ENCODE peak calls at places on chromosome 13, in five cellular contexts. One of them, this sample, is unnamed.

GRCh38 chr13:27952931-27953670 is 16.0 kb downstream of the CDX2 start:
- DNase-seq in HT1080: no peak
- DNase-seq in heart right ventricle: no peak
- DNase-seq in aorta: no peak
- DNase-seq in effector memory CD8-positive, alpha-beta T cell: no peak
- DNase-seq in this sample: no peak

GRCh38 chr13:99978781-99979452 is 2.7 kb upstream of the ZIC2 start:
- DNase-seq in HT1080: no peak
- DNase-seq in heart right ventricle: no peak
- DNase-seq in effector memory CD8-positive, alpha-beta T cell: no peak
- DNase-seq in aorta: no peak
- DNase-seq in this sample: no peak

GRCh38 chr13:39888865-39889810 is 233.7 kb downstream of the COG6 start:
- DNase-seq in aorta: no peak
- DNase-seq in effector memory CD8-positive, alpha-beta T cell: no peak
- DNase-seq in HT1080: peak; percentile 41
- DNase-seq in heart right ventricle: no peak
- DNase-seq in this sample: peak; percentile 9

GRCh38 chr13:113641426-113641825 is 16.6 kb downstream of the ATP4B start:
- DNase-seq in effector memory CD8-positive, alpha-beta T cell: no peak
- DNase-seq in aorta: peak; percentile 23
- DNase-seq in heart right ventricle: no peak
- DNase-seq in HT1080: no peak
- DNase-seq in this sample: no peak

GRCh38 chr13:99922631-99923404 is 48.7 kb downstream of the ZIC5 start:
- DNase-seq in heart right ventricle: no peak
- DNase-seq in HT1080: no peak
- DNase-seq in effector memory CD8-positive, alpha-beta T cell: no peak
- DNase-seq in aorta: no peak
- DNase-seq in this sample: no peak

GRCh38 chr13:52051400-52051799 is 26.9 kb downstream of the UTP14C start:
- DNase-seq in HT1080: no peak
- DNase-seq in effector memory CD8-positive, alpha-beta T cell: no peak
- DNase-seq in aorta: no peak
- DNase-seq in heart right ventricle: no peak
- DNase-seq in this sample: no peak

GRCh38 chr13:46622918-46623256 is 69.9 kb downstream of the LRCH1 start:
- DNase-seq in HT1080: peak; percentile 24
- DNase-seq in effector memory CD8-positive, alpha-beta T cell: no peak
- DNase-seq in aorta: peak; percentile 53
- DNase-seq in heart right ventricle: peak; percentile 63
- DNase-seq in this sample: peak; percentile 53

GRCh38 chr13:110116072-110116487 is 190.9 kb downstream of the COL4A1 start:
- DNase-seq in aorta: peak; percentile 69
- DNase-seq in effector memory CD8-positive, alpha-beta T cell: peak; percentile 6
- DNase-seq in HT1080: no peak
- DNase-seq in heart right ventricle: no peak
- DNase-seq in this sample: no peak

GRCh38 chr13:24694907-24695306 is 14.7 kb downstream of the ATP12A start:
- DNase-seq in heart right ventricle: no peak
- DNase-seq in effector memory CD8-positive, alpha-beta T cell: no peak
- DNase-seq in aorta: no peak
- DNase-seq in HT1080: peak; percentile 45
- DNase-seq in this sample: no peak

GRCh38 chr13:111281751-111282311 is 38.6 kb upstream of the TEX29 start:
- DNase-seq in HT1080: no peak
- DNase-seq in aorta: no peak
- DNase-seq in heart right ventricle: peak; percentile 47
- DNase-seq in effector memory CD8-positive, alpha-beta T cell: no peak
- DNase-seq in this sample: no peak

GRCh38 chr13:41019027-41019487 is at the start of gene ELF1:
- DNase-seq in effector memory CD8-positive, alpha-beta T cell: peak; percentile 47
- DNase-seq in heart right ventricle: peak; percentile 39
- DNase-seq in aorta: peak; percentile 67
- DNase-seq in HT1080: peak; percentile 82
- DNase-seq in this sample: peak; percentile 90

GRCh38 chr13:70391678-70392077 is 283.4 kb upstream of the KLHL1 start:
- DNase-seq in effector memory CD8-positive, alpha-beta T cell: no peak
- DNase-seq in heart right ventricle: no peak
- DNase-seq in aorta: no peak
- DNase-seq in HT1080: no peak
- DNase-seq in this sample: no peak

GRCh38 chr13:97286317-97287046 is 64.3 kb downstream of the MBNL2 start:
- DNase-seq in effector memory CD8-positive, alpha-beta T cell: no peak
- DNase-seq in HT1080: no peak
- DNase-seq in aorta: no peak
- DNase-seq in heart right ventricle: no peak
- DNase-seq in this sample: no peak

GRCh38 chr13:99157046-99157445 is 43.6 kb upstream of the UBAC2 start:
- DNase-seq in effector memory CD8-positive, alpha-beta T cell: no peak
- DNase-seq in heart right ventricle: no peak
- DNase-seq in aorta: no peak
- DNase-seq in HT1080: no peak
- DNase-seq in this sample: no peak

GRCh38 chr13:38686635-38687245 is at the start of gene FREM2:
- DNase-seq in heart right ventricle: no peak
- DNase-seq in aorta: no peak
- DNase-seq in effector memory CD8-positive, alpha-beta T cell: no peak
- DNase-seq in HT1080: peak; percentile 59
- DNase-seq in this sample: peak; percentile 76

GRCh38 chr13:72097568-72097967 is 230.6 kb upstream of the DACH1 start:
- DNase-seq in aorta: no peak
- DNase-seq in HT1080: no peak
- DNase-seq in effector memory CD8-positive, alpha-beta T cell: no peak
- DNase-seq in heart right ventricle: no peak
- DNase-seq in this sample: peak; percentile 78

GRCh38 chr13:45879666-45880065 is 28.1 kb upstream of the SIAH3 start:
- DNase-seq in aorta: no peak
- DNase-seq in effector memory CD8-positive, alpha-beta T cell: no peak
- DNase-seq in HT1080: peak; percentile 60
- DNase-seq in heart right ventricle: peak; percentile 47
- DNase-seq in this sample: peak; percentile 60

GRCh38 chr13:76723551-76724232 is 162.5 kb downstream of the KCTD12 start:
- DNase-seq in effector memory CD8-positive, alpha-beta T cell: no peak
- DNase-seq in heart right ventricle: peak; percentile 12
- DNase-seq in aorta: peak; percentile 61
- DNase-seq in HT1080: peak; percentile 82
- DNase-seq in this sample: peak; percentile 17

GRCh38 chr13:19957320-19958118 is 1.0 kb upstream of the ZMYM2 start:
- DNase-seq in HT1080: no peak
- DNase-seq in heart right ventricle: peak; percentile 85
- DNase-seq in effector memory CD8-positive, alpha-beta T cell: peak; percentile 75
- DNase-seq in aorta: peak; percentile 83
- DNase-seq in this sample: peak; percentile 17

GRCh38 chr13:26246154-26246553 is 7.8 kb upstream of the CDK8 start:
- DNase-seq in effector memory CD8-positive, alpha-beta T cell: no peak
- DNase-seq in heart right ventricle: no peak
- DNase-seq in HT1080: no peak
- DNase-seq in aorta: no peak
- DNase-seq in this sample: no peak

GRCh38 chr13:102139626-102140025 is 262.2 kb downstream of the FGF14 start:
- DNase-seq in heart right ventricle: no peak
- DNase-seq in HT1080: no peak
- DNase-seq in effector memory CD8-positive, alpha-beta T cell: no peak
- DNase-seq in aorta: no peak
- DNase-seq in this sample: no peak

GRCh38 chr13:77460195-77460594 is 75.3 kb upstream of the SCEL start:
- DNase-seq in aorta: peak; percentile 71
- DNase-seq in heart right ventricle: no peak
- DNase-seq in HT1080: no peak
- DNase-seq in effector memory CD8-positive, alpha-beta T cell: no peak
- DNase-seq in this sample: no peak

GRCh38 chr13:94327318-94327717 is 152.2 kb downstream of the DCT start:
- DNase-seq in effector memory CD8-positive, alpha-beta T cell: no peak
- DNase-seq in heart right ventricle: no peak
- DNase-seq in HT1080: no peak
- DNase-seq in aorta: no peak
- DNase-seq in this sample: no peak

GRCh38 chr13:23741879-23742510 is 147.2 kb downstream of the MIPEP start:
- DNase-seq in heart right ventricle: no peak
- DNase-seq in effector memory CD8-positive, alpha-beta T cell: no peak
- DNase-seq in HT1080: no peak
- DNase-seq in aorta: no peak
- DNase-seq in this sample: no peak

GRCh38 chr13:110561335-110562033 is at the start of gene RAB20:
- DNase-seq in effector memory CD8-positive, alpha-beta T cell: peak; percentile 28
- DNase-seq in HT1080: peak; percentile 65
- DNase-seq in heart right ventricle: peak; percentile 91
- DNase-seq in aorta: peak; percentile 95
- DNase-seq in this sample: peak; percentile 76

GRCh38 chr13:73767747-73768315 is 366.4 kb downstream of the KLF12 start:
- DNase-seq in effector memory CD8-positive, alpha-beta T cell: peak; percentile 8
- DNase-seq in aorta: no peak
- DNase-seq in heart right ventricle: no peak
- DNase-seq in HT1080: peak; percentile 4
- DNase-seq in this sample: no peak

GRCh38 chr13:85586422-85586831 is 212.8 kb downstream of the SLITRK6 start:
- DNase-seq in aorta: no peak
- DNase-seq in effector memory CD8-positive, alpha-beta T cell: no peak
- DNase-seq in HT1080: peak; percentile 98
- DNase-seq in heart right ventricle: no peak
- DNase-seq in this sample: peak; percentile 99

GRCh38 chr13:43434185-43434584 is 352.6 kb downstream of the ENOX1 start:
- DNase-seq in HT1080: no peak
- DNase-seq in heart right ventricle: peak; percentile 13
- DNase-seq in effector memory CD8-positive, alpha-beta T cell: no peak
- DNase-seq in aorta: no peak
- DNase-seq in this sample: no peak

GRCh38 chr13:29868581-29868980 is 18.2 kb upstream of the UBL3 start:
- DNase-seq in heart right ventricle: no peak
- DNase-seq in effector memory CD8-positive, alpha-beta T cell: no peak
- DNase-seq in aorta: no peak
- DNase-seq in HT1080: no peak
- DNase-seq in this sample: no peak

GRCh38 chr13:76711515-76712182 is 174.6 kb downstream of the KCTD12 start:
- DNase-seq in aorta: peak; percentile 54
- DNase-seq in effector memory CD8-positive, alpha-beta T cell: no peak
- DNase-seq in heart right ventricle: peak; percentile 36
- DNase-seq in HT1080: peak; percentile 87
- DNase-seq in this sample: peak; percentile 47

This sample was measured in mammary epithelial cell.